ENCODE peak calls at places on chromosomes 12 and 14, in ten cellular contexts. B, N, M, J, H, S, U, W, D and Q are unnamed samples.
A peak's percentile ranks its signal among the peaks of the same experiment; 100 is the strongest.

GRCh38 chr14:98715054-98715453 is 556.9 kb downstream of the BCL11B start:
- DNase-seq in U (no peak), J (no peak), H (no peak), W (no peak), B (no peak), S (no peak), N (no peak), D (no peak), M (no peak), Q (no peak)

GRCh38 chr12:4210158-4210557 is 63.4 kb upstream of the CCND2 start:
- DNase-seq in W (no peak), J (no peak), M (no peak), D (no peak), H (no peak), U (no peak), B (no peak), S (no peak), N (no peak), Q (no peak)

GRCh38 chr12:111201036-111201435 is 167.9 kb downstream of the PHETA1 start:
- DNase-seq in N (no peak), S (no peak), W (peak; percentile 84), M (no peak), J (no peak), D (no peak), H (peak; percentile 59), U (no peak), B (no peak), Q (no peak)

GRCh38 chr14:22465201-22465835 is 123.7 kb downstream of the DAD1 start:
- DNase-seq in U (no peak), M (peak; percentile 43), S (peak; percentile 25), H (no peak), B (no peak), N (no peak), D (no peak), W (no peak), J (no peak), Q (no peak)

GRCh38 chr12:102522768-102523167 is 42.4 kb upstream of the IGF1 start:
- DNase-seq in J (no peak), B (no peak), N (peak; percentile 42), S (no peak), W (no peak), H (peak; percentile 53), U (no peak), M (no peak), D (no peak), Q (no peak)

GRCh38 chr12:50859621-50860020 is 16.9 kb downstream of the TMPRSS12 start:
- DNase-seq in M (no peak), D (no peak), H (no peak), J (no peak), B (no peak), S (no peak), W (no peak), N (no peak), U (no peak), Q (no peak)

GRCh38 chr14:103185051-103186027 is 62.1 kb downstream of the TNFAIP2 start:
- DNase-seq in W (peak; percentile 65), S (peak; percentile 82), D (peak; percentile 51), U (peak; percentile 17), M (peak; percentile 49), N (peak; percentile 86), B (peak; percentile 40), J (peak; percentile 49), H (no peak), Q (no peak)

GRCh38 chr12:68451261-68452091 is 119.3 kb upstream of the MDM1 start:
- DNase-seq in W (no peak), S (peak; percentile 37), B (no peak), D (no peak), M (peak; percentile 85), N (no peak), H (no peak), U (peak; percentile 66), J (no peak), Q (peak; percentile 56)

GRCh38 chr14:99327050-99327449 is 55.1 kb upstream of the BCL11B start:
- DNase-seq in H (peak; percentile 20), B (no peak), U (no peak), M (no peak), S (no peak), W (peak; percentile 15), D (no peak), N (peak; percentile 57), J (no peak), Q (no peak)

GRCh38 chr12:23008613-23009012 is 383.6 kb downstream of the ETNK1 start:
- DNase-seq in B (no peak), M (no peak), J (no peak), N (no peak), W (no peak), D (no peak), U (no peak), S (no peak), H (no peak), Q (no peak)

GRCh38 chr14:103284574-103285467 is 49.2 kb upstream of the EIF5 start:
- DNase-seq in H (no peak), M (peak; percentile 53), U (no peak), J (peak; percentile 64), S (peak; percentile 37), B (no peak), W (no peak), N (no peak), D (no peak), Q (no peak)

GRCh38 chr12:71646512-71646911 is 17.1 kb downstream of the ZFC3H1 start:
- DNase-seq in M (no peak), N (no peak), B (no peak), J (no peak), S (no peak), H (no peak), D (no peak), U (no peak), W (no peak), Q (no peak)

GRCh38 chr14:72779679-72780078 is 114.2 kb downstream of the DPF3 start:
- DNase-seq in D (no peak), S (peak; percentile 14), W (no peak), U (no peak), N (no peak), J (no peak), B (no peak), M (no peak), H (no peak), Q (no peak)

GRCh38 chr12:1445807-1446206 is 148.6 kb downstream of the FBXL14 start:
- DNase-seq in D (no peak), W (no peak), N (no peak), J (no peak), B (no peak), S (no peak), U (no peak), H (peak; percentile 73), M (no peak), Q (no peak)

GRCh38 chr12:30753761-30754382 is 879 bp downstream of the CAPRIN2 start:
- DNase-seq in N (no peak), U (peak; percentile 43), H (no peak), W (peak; percentile 20), S (peak; percentile 35), J (no peak), M (peak; percentile 62), D (no peak), B (no peak), Q (no peak)
- H3K27ac ChIP-seq in N (no peak overlapping the region), U (peak overlapping the region; percentile 57), H (no peak overlapping the region), W (peak overlapping the region; percentile 87), S (peak overlapping the region; percentile 22), J (peak overlapping the region; percentile 59), M (peak overlapping the region; percentile 70), D (peak overlapping the region; percentile 81), B (peak overlapping the region; percentile 63), Q (peak overlapping the region; percentile 23)

DNA sequence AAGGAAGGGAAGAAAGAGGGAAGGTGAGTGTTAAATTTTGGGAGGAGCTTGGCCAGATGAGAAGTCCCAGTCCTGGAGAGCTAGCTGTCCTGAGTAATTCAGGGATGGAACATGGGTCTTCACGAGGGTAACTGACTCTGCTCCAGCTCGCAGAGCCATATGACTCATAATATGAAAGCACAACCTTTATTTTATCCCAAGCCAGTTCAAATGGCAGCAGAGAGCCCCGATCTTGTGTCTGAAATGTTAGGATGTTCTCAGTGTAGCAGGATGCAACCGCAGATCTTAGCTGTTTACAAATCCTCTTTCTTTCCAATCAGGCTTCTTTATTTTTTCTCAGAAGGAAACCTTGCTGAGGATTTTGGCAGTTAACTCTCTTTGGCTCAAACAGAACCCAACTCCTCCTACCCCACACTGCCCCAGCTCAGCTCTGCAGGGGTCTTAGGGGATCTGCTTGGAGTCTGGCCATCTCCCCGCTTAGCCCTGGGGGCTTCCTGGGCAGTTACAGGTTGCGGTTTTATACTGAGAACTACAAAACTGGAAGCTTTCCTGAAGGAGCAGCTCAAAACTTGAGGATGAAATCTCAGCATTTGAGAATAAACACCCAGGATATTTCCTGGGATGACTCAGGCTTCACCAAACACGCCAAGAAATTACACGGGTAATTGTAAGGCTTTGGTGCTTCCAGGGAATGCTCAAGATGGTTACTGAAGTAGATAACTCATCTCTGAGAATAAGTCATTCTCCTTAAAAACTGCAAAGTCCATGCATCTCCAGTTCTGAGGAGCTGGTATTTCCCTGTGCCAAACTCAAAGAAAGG is 92.5 kb downstream of the VCPKMT start:
- DNase-seq in S (peak; percentile 87), D (no peak), N (no peak), M (peak; percentile 91), H (no peak), B (no peak), J (no peak), W (no peak), U (no peak), Q (no peak)
- H2AFZ ChIP-seq in S (peak overlapping the region; percentile 81), D (no peak overlapping the region), N (no peak overlapping the region), M (peak overlapping the region; percentile 80), H (no peak overlapping the region), B (peak overlapping the region; percentile 91), J (peak overlapping the region; percentile 75), W (peak overlapping the region; percentile 87), U (no peak overlapping the region), Q (no peak overlapping the region)

DNA sequence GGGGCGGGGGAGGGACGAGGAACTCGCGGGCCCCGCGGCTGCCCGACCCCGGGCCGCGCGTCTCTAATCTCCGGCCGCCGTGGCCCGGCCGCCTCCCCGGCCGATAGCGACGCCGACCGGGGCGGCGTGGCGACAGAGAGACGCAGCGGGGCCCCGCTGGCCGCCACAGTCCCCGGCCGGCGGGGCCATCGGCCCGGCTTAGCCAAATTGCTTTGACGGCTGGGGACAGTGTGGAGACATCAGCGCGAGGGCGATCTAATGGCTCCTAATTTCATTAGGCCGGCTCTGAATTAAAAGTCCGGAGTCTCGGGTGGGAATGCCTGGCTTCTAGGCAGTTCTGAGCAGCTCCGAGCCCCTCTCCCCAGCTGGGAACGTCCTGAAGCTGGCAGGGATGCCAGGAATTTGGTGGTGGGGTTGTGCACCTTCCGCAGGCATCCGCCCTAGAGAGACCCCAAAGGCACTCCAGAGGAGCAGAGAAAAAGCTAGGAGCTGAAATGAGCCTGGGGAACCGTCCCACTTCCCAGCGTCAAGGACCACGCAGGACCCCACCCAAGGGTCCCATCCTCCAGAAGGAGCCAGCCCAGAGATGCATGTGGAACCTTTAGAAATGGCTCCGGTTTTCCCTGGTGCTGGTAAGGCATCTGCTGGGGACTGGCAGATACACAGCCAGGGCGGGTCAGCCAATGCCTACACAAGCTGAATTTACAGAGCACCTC is 9.6 kb downstream of the TBX5 start:
- DNase-seq in S (no peak), J (no peak), N (no peak), M (peak; percentile 80), B (no peak), U (no peak), W (peak; percentile 63), D (peak; percentile 24), H (no peak), Q (no peak)
- H3K27me3 ChIP-seq in S (peaks cover 33% of the 10 kb centered on the region), J (peaks cover 96% of the 10 kb centered on the region), N (no peaks in the 10 kb centered on the region), M (no peaks in the 10 kb centered on the region), B (peaks cover 38% of the 10 kb centered on the region), U (peaks cover 16% of the 10 kb centered on the region), W (peaks cover 74% of the 10 kb centered on the region), D (peaks cover 48% of the 10 kb centered on the region), H (peaks cover 77% of the 10 kb centered on the region), Q (peaks cover 24% of the 10 kb centered on the region)

DNA sequence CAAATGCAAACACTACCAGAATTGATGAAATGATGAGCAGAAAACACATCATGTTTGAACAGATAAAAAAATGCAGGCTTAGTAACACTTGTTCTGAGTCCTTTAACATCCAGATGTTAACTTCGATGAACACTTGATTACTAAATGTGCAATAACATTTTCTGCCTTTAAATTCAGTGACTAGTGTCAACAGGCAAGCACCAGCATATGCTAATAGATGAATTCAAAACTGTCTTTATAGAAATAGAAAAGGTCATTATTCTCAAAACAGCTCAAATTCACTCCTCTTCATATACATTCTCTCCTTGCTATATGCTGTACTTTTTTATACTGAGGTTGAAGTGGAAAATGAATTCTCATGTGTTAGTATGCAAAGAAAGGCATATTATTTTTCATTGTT is at the start of gene TAS2R19:
- DNase-seq in W (no peak), D (no peak), S (no peak), H (no peak), M (no peak), N (no peak), B (no peak), U (no peak), J (no peak), Q (no peak)
- H3K27ac ChIP-seq in W (no peak within 1 kb of the TSS), D (no peak within 1 kb of the TSS), S (no peak within 1 kb of the TSS), H (no peak within 1 kb of the TSS), M (no peak within 1 kb of the TSS), N (no peak within 1 kb of the TSS), B (no peak within 1 kb of the TSS), U (no peak within 1 kb of the TSS), J (no peak within 1 kb of the TSS), Q (no peak within 1 kb of the TSS)